ENCODE peak calls at places on chromosomes 16 and 17, in nine cellular contexts. A, U, F, M, D, V, Z, T and N are unnamed samples.

GRCh38 chr16:21301168-21301894 is 23.2 kb upstream of the CRYM start:
- DNase-seq in U (peak; percentile 16), M (no peak), D (no peak), F (no peak), V (peak; percentile 69), T (no peak), A (peak; percentile 71), Z (peak; percentile 20), N (peak; percentile 60)

GRCh38 chr16:11052080-11052808 is 107.9 kb downstream of the CLEC16A start:
- DNase-seq in D (no peak), V (no peak), M (no peak), T (peak; percentile 2), U (no peak), Z (no peak), F (no peak), A (peak; percentile 93), N (no peak)

GRCh38 chr17:65515959-65516948 is 45.2 kb downstream of the AXIN2 start:
- DNase-seq in T (no peak), F (no peak), D (no peak), V (peak; percentile 61), Z (peak; percentile 9), M (no peak), U (no peak), A (no peak), N (no peak)

GRCh38 chr17:5184284-5184683 is 7.4 kb downstream of the ZNF594 start:
- DNase-seq in U (no peak), V (no peak), F (no peak), Z (no peak), T (no peak), A (no peak), D (no peak), M (no peak), N (no peak)

GRCh38 chr16:56861092-56861610 is 3.9 kb upstream of the SLC12A3 start:
- DNase-seq in T (no peak), F (no peak), D (no peak), A (peak; percentile 63), M (no peak), V (no peak), U (no peak), Z (no peak), N (no peak)

GRCh38 chr17:17884281-17885028 is 47.7 kb upstream of the SREBF1 start:
- DNase-seq in A (no peak), Z (no peak), D (no peak), V (no peak), M (no peak), F (no peak), U (no peak), T (no peak), N (no peak)

GRCh38 chr16:85335584-85336492 is 223.6 kb upstream of the CIBAR2 start:
- DNase-seq in Z (no peak), A (no peak), M (no peak), V (no peak), D (no peak), U (no peak), T (no peak), F (no peak), N (no peak)

GRCh38 chr17:40322417-40323315 is 13.7 kb downstream of the RARA start:
- DNase-seq in M (no peak), D (peak; percentile 86), Z (peak; percentile 59), V (peak; percentile 91), A (peak; percentile 94), T (peak; percentile 86), U (peak; percentile 71), F (peak; percentile 98), N (no peak)

GRCh38 chr16:10039220-10040096 is 142.8 kb downstream of the GRIN2A start:
- DNase-seq in A (no peak), V (peak; percentile 22), M (peak; percentile 55), F (no peak), D (no peak), T (no peak), U (peak; percentile 22), Z (no peak), N (no peak)

GRCh38 chr17:2503627-2504026 is 8.1 kb downstream of the METTL16 start:
- DNase-seq in T (no peak), D (no peak), Z (no peak), U (no peak), F (no peak), V (no peak), M (no peak), A (no peak), N (no peak)

GRCh38 chr17:31487648-31488263 is 96.3 kb downstream of the RAB11FIP4 start:
- DNase-seq in D (peak; percentile 93), A (no peak), T (peak; percentile 91), M (peak; percentile 93), V (peak; percentile 48), U (peak; percentile 86), F (peak; percentile 97), Z (peak; percentile 88), N (peak; percentile 52)

GRCh38 chr16:71467810-71468209 is 5.8 kb upstream of the ZNF23 start:
- DNase-seq in T (peak; percentile 49), A (no peak), V (peak; percentile 70), U (no peak), M (no peak), F (no peak), D (peak; percentile 41), Z (no peak), N (no peak)

GRCh38 chr17:32546031-32546444 is 59.2 kb downstream of the CDK5R1 start:
- DNase-seq in F (no peak), D (no peak), V (no peak), A (no peak), Z (peak; percentile 7), U (peak; percentile 41), T (no peak), M (peak; percentile 83), N (no peak)

GRCh38 chr17:14312522-14312921 is 11.6 kb downstream of the HS3ST3B1 start:
- DNase-seq in M (no peak), T (no peak), A (no peak), Z (no peak), F (no peak), D (no peak), V (no peak), U (no peak), N (no peak)

GRCh38 chr17:4533522-4534502 is 21.4 kb downstream of the MYBBP1A start:
- DNase-seq in T (no peak), M (peak; percentile 95), V (no peak), A (no peak), D (no peak), F (no peak), Z (no peak), U (peak; percentile 85), N (no peak)

GRCh38 chr17:42694524-42694923 is 12.2 kb downstream of the CNTNAP1 start:
- DNase-seq in Z (no peak), V (no peak), D (no peak), M (no peak), F (no peak), U (no peak), T (no peak), A (no peak), N (no peak)

GRCh38 chr17:32265192-32265895 is at the start of gene RHBDL3:
- DNase-seq in M (no peak), T (no peak), V (peak; percentile 45), D (no peak), Z (no peak), U (peak; percentile 40), F (no peak), A (no peak), N (no peak)

GRCh38 chr17:46061435-46061834 is 62.4 kb downstream of the STH start:
- DNase-seq in T (no peak), A (no peak), D (no peak), M (no peak), F (no peak), U (no peak), V (peak; percentile 23), Z (no peak), N (peak; percentile 15)

GRCh38 chr16:31460582-31461002 is 1.3 kb downstream of the ARMC5 start:
- DNase-seq in F (peak; percentile 15), V (peak; percentile 55), U (no peak), T (no peak), D (no peak), M (no peak), A (no peak), Z (no peak), N (peak; percentile 33)

GRCh38 chr16:87926246-87927194 is 9.8 kb downstream of the CA5A start:
- DNase-seq in Z (no peak), F (no peak), V (no peak), M (no peak), U (no peak), D (no peak), A (no peak), T (no peak), N (peak; percentile 25)

GRCh38 chr17:47687748-47688147 is 6.2 kb upstream of the TBKBP1 start:
- DNase-seq in V (no peak), F (no peak), D (no peak), A (no peak), Z (no peak), U (no peak), T (no peak), M (no peak), N (no peak)

GRCh38 chr16:8828541-8829165 is 31.0 kb downstream of the PMM2 start:
- DNase-seq in Z (no peak), T (no peak), U (no peak), V (no peak), F (no peak), M (no peak), D (no peak), A (no peak), N (no peak)

GRCh38 chr17:75327757-75328156 is 38.5 kb upstream of the SLC25A19 start:
- DNase-seq in T (no peak), V (no peak), A (no peak), M (no peak), Z (no peak), F (no peak), U (no peak), D (no peak), N (no peak)